ENCODE peak calls at places on chromosome 1, in seven cellular contexts. Q is adipocyte, U is colonic mucosa, N is fibroblast of lung, C is prostate gland, Y is pancreas, H is neural progenitor cell. A is an unnamed sample. For H3K9me3 and H3K4me1, the result is how much of the 10 kb centered on the place peaks cover.

GRCh38 chr1:1627261-1627841 is 4.6 kb upstream of the MMP23B start:
- DNase-seq in Q (no peak), U (peak), N (no peak), C (no peak), Y (no peak), H (no peak), A (peak)

GRCh38 chr1:206695751-206696150 is 11.0 kb downstream of the MAPKAPK2 start:
- DNase-seq in Q (no peak), U (no peak), N (no peak), C (no peak), Y (no peak), H (no peak), A (no peak)

GRCh38 chr1:173421789-173422188 is 55.3 kb upstream of the PRDX6 start:
- DNase-seq in Q (no peak), U (no peak), N (no peak), C (no peak), Y (no peak), H (no peak), A (no peak)

GRCh38 chr1:170711682-170712081 is 47.8 kb downstream of the PRRX1 start:
- DNase-seq in Q (peak), U (no peak), N (peak), C (no peak), Y (no peak), H (no peak), A (no peak)

GRCh38 chr1:116379674-116380498 is 6.8 kb downstream of the ATP1A1 start:
- DNase-seq in Q (no peak), U (peak), N (no peak), C (no peak), Y (peak), H (no peak), A (no peak)

GRCh38 chr1:98119793-98120192 is 199.0 kb upstream of the DPYD start:
- DNase-seq in Q (no peak), U (no peak), N (peak), C (no peak), Y (peak), H (peak), A (no peak)

GRCh38 chr1:57633881-57634280 is 210.0 kb upstream of the DAB1 start:
- DNase-seq in Q (no peak), U (no peak), N (no peak), C (no peak), Y (no peak), H (no peak), A (no peak)

GRCh38 chr1:154697710-154698109 is 89.7 kb upstream of the ADAR start:
- DNase-seq in Q (no peak), U (no peak), N (peak), C (no peak), Y (no peak), H (no peak), A (no peak)

GRCh38 chr1:20508411-20508771 is 440 bp upstream of the MUL1 start:
- DNase-seq in Q (no peak), U (no peak), N (no peak), C (no peak), Y (no peak), H (no peak), A (no peak)
- H3K9me3 ChIP-seq in Q (under half), U (under half), N (under half), C (under half), Y (under half), H (under half), A (under half)

GRCh38 chr1:29574871-29575270 is 338.5 kb downstream of the PTPRU start:
- DNase-seq in Q (no peak), U (no peak), N (no peak), C (no peak), Y (no peak), H (no peak), A (no peak)
- H3K4me1 ChIP-seq in Q (under half), U (under half), N (under half), C (under half), Y (under half), H (under half), A (under half)

DNA sequence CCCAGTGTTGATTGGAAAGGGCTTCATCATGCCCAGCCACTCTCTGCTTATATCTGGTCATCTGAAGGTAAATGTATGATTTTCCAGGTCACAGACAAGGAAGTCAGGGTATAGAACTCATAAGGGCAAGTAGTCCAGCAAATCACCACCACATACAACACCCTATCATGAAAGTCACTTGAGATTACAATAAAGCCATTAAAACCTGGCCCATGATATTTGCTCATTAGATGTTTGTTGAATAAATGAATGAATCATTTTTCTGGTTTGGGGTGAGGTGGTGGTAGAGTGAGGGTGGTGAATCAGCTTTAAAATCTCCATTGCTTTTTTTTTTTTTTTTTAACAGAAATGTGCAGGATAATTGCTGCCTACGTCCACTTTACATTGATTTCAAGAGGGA is 91.9 kb downstream of the TGFB2 start:
- DNase-seq in Q (no peak), U (no peak), N (no peak), C (no peak), Y (no peak), H (no peak), A (no peak)
- H3K9me3 ChIP-seq in Q (under half), U (under half), N (under half), C (under half), Y (under half), H (under half), A (under half)

DNA sequence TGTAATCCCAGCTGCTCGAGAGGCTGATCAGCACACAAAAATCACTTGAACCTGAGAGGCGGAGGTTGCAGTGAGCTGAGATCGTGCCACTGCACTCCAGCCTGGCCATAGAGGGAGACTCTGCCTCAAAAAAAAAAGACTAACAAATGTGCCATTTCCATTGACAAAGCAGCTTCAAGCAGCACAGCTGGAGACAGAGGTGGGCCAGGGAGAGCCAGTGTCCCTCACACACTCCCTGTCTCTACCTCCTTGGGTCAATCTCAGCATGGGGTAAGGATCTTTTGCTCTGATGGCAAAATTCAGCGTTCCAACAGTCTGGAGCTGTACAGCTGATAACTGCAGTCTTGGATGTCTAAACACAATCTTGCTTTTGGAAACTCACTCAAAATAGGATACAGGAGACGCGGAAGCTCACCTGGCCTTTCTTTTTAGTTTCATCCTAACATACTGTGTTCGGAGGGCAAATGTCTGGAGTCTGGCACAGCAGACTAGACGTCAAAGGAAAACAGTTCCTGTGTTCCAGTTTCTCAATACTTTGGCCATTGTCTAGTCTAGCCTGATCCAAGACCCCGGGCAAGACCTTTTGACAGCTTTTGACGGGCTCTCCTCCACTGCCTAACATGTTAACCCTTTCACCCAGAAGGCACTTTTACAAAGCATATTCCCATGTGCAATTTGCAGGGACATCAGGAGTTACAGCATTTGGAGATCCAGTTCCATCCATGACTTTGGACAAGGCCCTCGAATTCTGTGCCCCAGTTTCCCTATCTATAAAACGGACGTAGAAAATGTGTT is 2.9 kb downstream of the RCC2 start:
- DNase-seq in Q (peak), U (no peak), N (no peak), C (no peak), Y (no peak), H (peak), A (no peak)
- H3K4me1 ChIP-seq in Q (under half), U (under half), N (under half), C (under half), Y (under half), H (under half), A (under half)

DNA sequence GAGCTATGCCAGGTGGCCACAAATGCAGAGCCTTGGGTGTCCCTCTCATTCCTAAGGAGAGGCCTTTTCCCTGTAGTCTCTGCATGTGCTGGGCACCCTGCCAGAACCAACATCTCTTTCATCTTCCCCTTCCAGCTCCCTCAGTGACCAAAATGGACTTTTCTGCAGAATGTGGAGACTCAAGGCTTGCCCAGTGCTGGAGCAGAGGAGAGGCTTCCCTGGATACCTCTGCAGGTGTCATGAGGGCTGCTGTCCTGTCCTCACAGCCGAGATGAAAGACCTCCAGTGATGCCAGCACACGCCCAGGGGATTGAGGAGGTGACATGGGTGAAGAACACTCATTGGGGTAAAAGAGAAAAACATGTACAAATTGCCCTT is 347.0 kb upstream of the AJAP1 start:
- DNase-seq in Q (no peak), U (no peak), N (no peak), C (no peak), Y (no peak), H (no peak), A (no peak)
- H3K9me3 ChIP-seq in Q (under half), U (under half), N (under half), C (under half), Y (under half), H (under half), A (under half)

GRCh38 chr1:67888707-67889106 is 55.4 kb upstream of the GNG12 start:
- DNase-seq in Q (peak), U (no peak), N (peak), C (no peak), Y (no peak), H (peak), A (no peak)

GRCh38 chr1:67889940-67890567 is 56.8 kb upstream of the GNG12 start:
- DNase-seq in Q (peak), U (no peak), N (peak), C (no peak), Y (no peak), H (no peak), A (no peak)

GRCh38 chr1:67889466-67889865 is 56.2 kb upstream of the GNG12 start:
- DNase-seq in Q (no peak), U (no peak), N (no peak), C (no peak), Y (no peak), H (no peak), A (no peak)

GRCh38 chr1:67892451-67893125 is 59.3 kb upstream of the GNG12 start:
- DNase-seq in Q (no peak), U (no peak), N (peak), C (no peak), Y (no peak), H (no peak), A (no peak)

DNA sequence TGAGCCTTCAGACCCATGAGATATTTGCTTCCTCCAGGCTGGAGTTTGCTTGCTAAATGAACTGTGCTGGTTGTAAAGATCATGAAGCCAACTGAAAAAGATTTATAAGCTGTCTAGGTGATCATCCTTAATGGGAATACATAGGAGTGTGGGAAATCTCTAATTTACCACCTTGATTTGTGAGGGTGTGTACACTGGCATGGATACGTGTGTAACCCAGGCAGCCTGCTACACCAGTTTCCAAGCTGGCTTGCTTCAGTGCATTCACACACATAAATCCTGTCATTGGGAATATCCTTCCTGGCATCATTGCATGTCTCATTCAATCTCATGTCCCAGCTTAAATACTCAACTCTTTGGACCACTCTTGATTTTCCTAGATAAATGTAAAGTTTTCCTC is 57.6 kb upstream of the GNG12 start:
- DNase-seq in Q (no peak), U (no peak), N (no peak), C (no peak), Y (no peak), H (no peak), A (no peak)
- H3K4me1 ChIP-seq in Q (under half), U (under half), N (under half), C (under half), Y (under half), H (under half), A (under half)